ENCODE peak calls at places on chromosomes 3 and 15, in nine cellular contexts. M is RWPE2; G is SJSA1; Z is tibial nerve; P is uterus; Y is endothelial cell of umbilical vein; U is left ventricle myocardium inferior; A is naive thymus-derived CD4-positive, alpha-beta T cell; E is dorsolateral prefrontal cortex. C is an unnamed sample.

GRCh38 chr3:150412599-150413069 is 4.5 kb downstream of the TSC22D2 start:
- DNase-seq in M (no peak), G (no peak), Z (no peak), P (no peak), Y (peak; percentile 72), U (no peak), A (no peak), E (no peak), C (peak; percentile 92)

GRCh38 chr3:122774564-122774963 is 19.1 kb downstream of the HSPBAP1 start:
- DNase-seq in M (no peak), G (no peak), Z (no peak), P (no peak), Y (no peak), U (no peak), A (no peak), E (no peak), C (peak; percentile 68)

GRCh38 chr3:184579513-184579912 is 17.9 kb downstream of the EPHB3 start:
- DNase-seq in M (no peak), G (no peak), Z (no peak), P (no peak), Y (no peak), U (no peak), A (no peak), E (no peak), C (no peak)

GRCh38 chr15:77773903-77774302 is 141.2 kb upstream of the LINGO1 start:
- DNase-seq in M (no peak), G (no peak), Z (no peak), P (no peak), Y (no peak), U (no peak), A (no peak), E (no peak), C (no peak)

GRCh38 chr15:50143255-50143860 is 24.3 kb upstream of the ATP8B4 start:
- DNase-seq in M (no peak), G (no peak), Z (no peak), P (no peak), Y (no peak), U (no peak), A (no peak), E (no peak), C (no peak)

GRCh38 chr3:36893137-36893557 is 51.7 kb downstream of the TRANK1 start:
- DNase-seq in M (no peak), G (no peak), Z (no peak), P (no peak), Y (peak; percentile 62), U (no peak), A (peak; percentile 69), E (no peak), C (peak; percentile 88)

GRCh38 chr3:39153977-39154299 is 547 bp upstream of the CSRNP1 start:
- DNase-seq in M (no peak), G (no peak), Z (no peak), P (no peak), Y (no peak), U (no peak), A (no peak), E (no peak), C (no peak)

GRCh38 chr15:51561271-51561670 is 61.3 kb downstream of the DMXL2 start:
- DNase-seq in M (no peak), G (no peak), Z (no peak), P (no peak), Y (no peak), U (no peak), A (no peak), E (no peak), C (no peak)

GRCh38 chr3:23739536-23739935 is 66.2 kb upstream of the UBE2E1 start:
- DNase-seq in M (no peak), G (no peak), Z (no peak), P (no peak), Y (peak; percentile 41), U (no peak), A (no peak), E (no peak), C (peak; percentile 85)

GRCh38 chr15:29283371-29283770 is 13.7 kb upstream of the NSMCE3 start:
- DNase-seq in M (no peak), G (no peak), Z (no peak), P (no peak), Y (no peak), U (no peak), A (no peak), E (no peak), C (no peak)

GRCh38 chr15:51004103-51004536 is 90.6 kb downstream of the TNFAIP8L3 start:
- DNase-seq in M (no peak), G (no peak), Z (no peak), P (no peak), Y (no peak), U (no peak), A (no peak), E (no peak), C (peak; percentile 39)

GRCh38 chr15:77468896-77469295 is 48.2 kb downstream of the HMG20A start:
- DNase-seq in M (no peak), G (no peak), Z (no peak), P (no peak), Y (no peak), U (no peak), A (no peak), E (no peak), C (no peak)

GRCh38 chr3:190288836-190289235 is 33.4 kb downstream of the CLDN1 start:
- DNase-seq in M (no peak), G (no peak), Z (no peak), P (no peak), Y (no peak), U (no peak), A (no peak), E (no peak), C (no peak)

GRCh38 chr3:170361711-170362110 is 4.2 kb downstream of the SKIL start:
- DNase-seq in M (no peak), G (no peak), Z (no peak), P (no peak), Y (no peak), U (no peak), A (no peak), E (no peak), C (no peak)

GRCh38 chr3:112302061-112302830 is 8.2 kb upstream of the SLC9C1 start:
- DNase-seq in M (no peak), G (no peak), Z (no peak), P (no peak), Y (no peak), U (no peak), A (no peak), E (no peak), C (no peak)

GRCh38 chr3:15329058-15330005 is 3.1 kb downstream of the SH3BP5 start:
- DNase-seq in M (no peak), G (no peak), Z (no peak), P (peak; percentile 52), Y (peak; percentile 65), U (no peak), A (no peak), E (no peak), C (no peak)

GRCh38 chr3:2706144-2706835 is 403.9 kb downstream of the IL5RA start:
- DNase-seq in M (no peak), G (no peak), Z (no peak), P (no peak), Y (no peak), U (no peak), A (no peak), E (no peak), C (no peak)

GRCh38 chr3:180036678-180037455 is at the start of gene PEX5L:
- DNase-seq in M (peak; percentile 58), G (peak; percentile 40), Z (peak; percentile 5), P (peak; percentile 13), Y (peak; percentile 42), U (peak; percentile 37), A (peak; percentile 18), E (peak; percentile 48), C (peak; percentile 24)

DNA sequence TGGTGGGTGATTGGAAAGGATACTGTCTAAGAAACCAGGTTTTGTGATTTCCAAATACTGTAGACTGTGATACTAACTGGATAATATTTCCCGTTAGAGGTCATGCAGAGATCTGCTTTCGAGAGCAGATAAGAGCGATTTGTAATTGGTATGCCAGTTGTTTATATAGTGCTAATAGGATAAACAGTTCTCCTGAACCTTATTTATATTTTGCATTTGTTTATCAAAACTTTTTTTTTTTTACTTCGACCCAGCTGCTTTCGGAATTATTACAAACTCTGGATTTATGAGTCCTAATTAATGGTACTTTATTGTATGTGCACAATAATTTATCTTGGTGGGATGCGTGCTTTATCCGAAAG is 62.0 kb downstream of the SMAD6 start:
- DNase-seq in M (no peak), G (no peak), Z (no peak), P (no peak), Y (no peak), U (no peak), A (no peak), E (no peak), C (no peak)
- H3K27me3 ChIP-seq in M (no peaks in the 10 kb centered on the region), G (no peaks in the 10 kb centered on the region), Z (no peaks in the 10 kb centered on the region), P (no peaks in the 10 kb centered on the region), Y (no peaks in the 10 kb centered on the region), U (no peaks in the 10 kb centered on the region), A (no peaks in the 10 kb centered on the region), E (no peaks in the 10 kb centered on the region), C (no peaks in the 10 kb centered on the region)

GRCh38 chr3:50502584-50503423 is 630 bp downstream of the CACNA2D2 start:
- DNase-seq in M (no peak), G (no peak), Z (no peak), P (peak; percentile 18), Y (no peak), U (no peak), A (no peak), E (no peak), C (no peak)

GRCh38 chr3:50504681-50505080 is 1.2 kb upstream of the CACNA2D2 start:
- DNase-seq in M (no peak), G (no peak), Z (no peak), P (no peak), Y (no peak), U (no peak), A (no peak), E (no peak), C (no peak)

GRCh38 chr3:50503504-50503903 is at the start of gene CACNA2D2:
- DNase-seq in M (no peak), G (no peak), Z (peak; percentile 11), P (peak; percentile 78), Y (no peak), U (peak; percentile 69), A (peak; percentile 79), E (peak; percentile 29), C (peak; percentile 27)

GRCh38 chr3:50502225-50502583 is 1.2 kb downstream of the CACNA2D2 start:
- DNase-seq in M (no peak), G (no peak), Z (no peak), P (no peak), Y (no peak), U (no peak), A (no peak), E (no peak), C (no peak)

GRCh38 chr3:50503947-50504346 is 513 bp upstream of the CACNA2D2 start:
- DNase-seq in M (no peak), G (no peak), Z (no peak), P (peak; percentile 24), Y (no peak), U (no peak), A (no peak), E (no peak), C (no peak)
- H3K4me3 ChIP-seq in M (no peak overlapping the region), G (no peak overlapping the region), Z (peak overlapping the region; percentile 36), P (peak overlapping the region; percentile 55), Y (no peak overlapping the region), U (peak overlapping the region; percentile 72), A (peak overlapping the region; percentile 17), E (peak overlapping the region; percentile 57), C (no peak overlapping the region)

GRCh38 chr15:40354408-40355171 is 3.4 kb upstream of the DISP2 start:
- DNase-seq in M (no peak), G (no peak), Z (no peak), P (no peak), Y (peak; percentile 33), U (no peak), A (no peak), E (no peak), C (peak; percentile 44)
- H3K27ac ChIP-seq in M (no peak overlapping the region), G (no peak overlapping the region), Z (no peak overlapping the region), P (no peak overlapping the region), Y (no peak overlapping the region), U (no peak overlapping the region), A (no peak overlapping the region), E (peak overlapping the region; percentile 65), C (no peak overlapping the region)

GRCh38 chr3:175307642-175308041 is 448.5 kb downstream of the NAALADL2 start:
- DNase-seq in M (no peak), G (no peak), Z (no peak), P (no peak), Y (peak; percentile 16), U (no peak), A (no peak), E (no peak), C (no peak)
- H3K27me3 ChIP-seq in M (no peaks in the 10 kb centered on the region), G (no peaks in the 10 kb centered on the region), Z (no peaks in the 10 kb centered on the region), P (no peaks in the 10 kb centered on the region), Y (no peaks in the 10 kb centered on the region), U (no peaks in the 10 kb centered on the region), A (no peaks in the 10 kb centered on the region), E (no peaks in the 10 kb centered on the region), C (no peaks in the 10 kb centered on the region)